ENCODE peak calls at places on chromosomes 2 and 18, in eight cellular contexts. T is heart left ventricle; G is adipocyte; Q is A549; X is HCT116; J is SJSA1; U is hepatocyte; M is CD8-positive, alpha-beta T cell. A is an unnamed sample.

GRCh38 chr2:171347158-171347557 is 86.6 kb downstream of the METTL8 start:
- DNase-seq in T (no peak), G (no peak), Q (no peak), X (no peak), J (peak; percentile 68), U (no peak), M (no peak), A (no peak)

GRCh38 chr2:175154670-175155082 is 13.3 kb downstream of the ATF2 start:
- DNase-seq in T (no peak), G (peak; percentile 44), Q (no peak), X (peak; percentile 3), J (peak; percentile 82), U (no peak), M (no peak), A (no peak)

GRCh38 chr18:78855188-78855587 is 124.4 kb upstream of the SALL3 start:
- DNase-seq in T (no peak), G (no peak), Q (no peak), X (no peak), J (no peak), U (no peak), M (no peak), A (no peak)

GRCh38 chr2:221420245-221420644 is 151.9 kb downstream of the EPHA4 start:
- DNase-seq in T (no peak), G (no peak), Q (no peak), X (no peak), J (no peak), U (no peak), M (no peak), A (no peak)

GRCh38 chr18:28050561-28050960 is 126.4 kb downstream of the CDH2 start:
- DNase-seq in T (no peak), G (peak; percentile 30), Q (no peak), X (no peak), J (no peak), U (no peak), M (no peak), A (no peak)

GRCh38 chr2:14678754-14679153 is 46.2 kb downstream of the LRATD1 start:
- DNase-seq in T (no peak), G (no peak), Q (no peak), X (no peak), J (no peak), U (no peak), M (no peak), A (no peak)

GRCh38 chr2:72148975-72149555 is 1.4 kb upstream of the CYP26B1 start:
- DNase-seq in T (no peak), G (peak; percentile 79), Q (no peak), X (no peak), J (peak; percentile 40), U (peak; percentile 75), M (no peak), A (peak; percentile 79)

GRCh38 chr2:9714630-9715214 is 83.9 kb upstream of the YWHAQ start:
- DNase-seq in T (no peak), G (no peak), Q (no peak), X (no peak), J (no peak), U (peak; percentile 61), M (no peak), A (no peak)

GRCh38 chr2:85527787-85528186 is 11.2 kb upstream of the MAT2A start:
- DNase-seq in T (no peak), G (no peak), Q (no peak), X (no peak), J (no peak), U (no peak), M (no peak), A (no peak)

GRCh38 chr2:233708942-233709341 is 3.8 kb upstream of the UGT1A5 start:
- DNase-seq in T (no peak), G (no peak), Q (no peak), X (no peak), J (no peak), U (no peak), M (no peak), A (no peak)

GRCh38 chr18:50955246-50955645 is 12.6 kb upstream of the ELAC1 start:
- DNase-seq in T (no peak), G (no peak), Q (no peak), X (no peak), J (no peak), U (no peak), M (no peak), A (no peak)

GRCh38 chr2:10170256-10170655 is 47.7 kb downstream of the RRM2 start:
- DNase-seq in T (no peak), G (peak; percentile 42), Q (no peak), X (no peak), J (peak; percentile 52), U (peak; percentile 16), M (no peak), A (peak; percentile 44)

GRCh38 chr18:76524900-76525698 is 30.1 kb upstream of the ZNF516 start:
- DNase-seq in T (no peak), G (peak; percentile 90), Q (peak; percentile 46), X (no peak), J (peak; percentile 34), U (peak; percentile 79), M (no peak), A (no peak)

GRCh38 chr18:71326826-71327225 is 1038.0 kb downstream of the SOCS6 start:
- DNase-seq in T (no peak), G (no peak), Q (no peak), X (no peak), J (no peak), U (no peak), M (no peak), A (no peak)

GRCh38 chr2:67135201-67135600 is 261.9 kb upstream of the ETAA1 start:
- DNase-seq in T (no peak), G (no peak), Q (no peak), X (no peak), J (no peak), U (no peak), M (no peak), A (no peak)

GRCh38 chr2:37671816-37672103 is 318 bp upstream of the CDC42EP3 start:
- DNase-seq in T (peak; percentile 37), G (no peak), Q (peak; percentile 67), X (no peak), J (no peak), U (no peak), M (no peak), A (no peak)

GRCh38 chr2:109736177-109736827 is 57.8 kb upstream of the RGPD5 start:
- DNase-seq in T (peak; percentile 54), G (peak; percentile 83), Q (peak; percentile 17), X (peak; percentile 62), J (peak; percentile 50), U (peak; percentile 69), M (no peak), A (peak; percentile 31)

GRCh38 chr2:176291768-176292393 is 22.6 kb downstream of the MTX2 start:
- DNase-seq in T (no peak), G (no peak), Q (no peak), X (no peak), J (no peak), U (no peak), M (no peak), A (no peak)

GRCh38 chr2:210072922-210073509 is 70.6 kb downstream of the RPE start:
- DNase-seq in T (no peak), G (peak; percentile 79), Q (peak; percentile 2), X (peak; percentile 35), J (peak; percentile 31), U (peak; percentile 29), M (no peak), A (no peak)

GRCh38 chr2:237711458-237712150 is 84.2 kb downstream of the LRRFIP1 start:
- DNase-seq in T (no peak), G (no peak), Q (no peak), X (no peak), J (no peak), U (no peak), M (no peak), A (no peak)
- H3K4me1 ChIP-seq in T (peaks cover 80% of the 10 kb centered on the region), G (peaks cover 11% of the 10 kb centered on the region), Q (peaks cover 10% of the 10 kb centered on the region), X (no peaks in the 10 kb centered on the region), J (peaks cover 36% of the 10 kb centered on the region), U (peaks cover 11% of the 10 kb centered on the region), M (peaks cover 29% of the 10 kb centered on the region), A (peaks cover 32% of the 10 kb centered on the region)

GRCh38 chr18:58234359-58234741 is 190.3 kb downstream of the NEDD4L start:
- DNase-seq in T (no peak), G (no peak), Q (no peak), X (no peak), J (no peak), U (no peak), M (no peak), A (no peak)

GRCh38 chr18:58231930-58232329 is 187.9 kb downstream of the NEDD4L start:
- DNase-seq in T (no peak), G (no peak), Q (peak; percentile 19), X (no peak), J (no peak), U (peak; percentile 64), M (no peak), A (no peak)

GRCh38 chr18:58235001-58235436 is 191.0 kb downstream of the NEDD4L start:
- DNase-seq in T (no peak), G (no peak), Q (no peak), X (no peak), J (no peak), U (peak; percentile 72), M (no peak), A (no peak)

GRCh38 chr18:58230438-58231179 is 186.6 kb downstream of the NEDD4L start:
- DNase-seq in T (no peak), G (no peak), Q (no peak), X (peak; percentile 54), J (peak; percentile 92), U (peak; percentile 53), M (no peak), A (no peak)

GRCh38 chr18:58232674-58233073 is 188.6 kb downstream of the NEDD4L start:
- DNase-seq in T (no peak), G (no peak), Q (no peak), X (no peak), J (no peak), U (no peak), M (no peak), A (no peak)
- H3K4me1 ChIP-seq in T (no peaks in the 10 kb centered on the region), G (peaks cover 6% of the 10 kb centered on the region), Q (peaks cover 53% of the 10 kb centered on the region), X (peaks cover 30% of the 10 kb centered on the region), J (peaks cover 61% of the 10 kb centered on the region), U (peaks cover 44% of the 10 kb centered on the region), M (no peaks in the 10 kb centered on the region), A (no peaks in the 10 kb centered on the region)

DNA sequence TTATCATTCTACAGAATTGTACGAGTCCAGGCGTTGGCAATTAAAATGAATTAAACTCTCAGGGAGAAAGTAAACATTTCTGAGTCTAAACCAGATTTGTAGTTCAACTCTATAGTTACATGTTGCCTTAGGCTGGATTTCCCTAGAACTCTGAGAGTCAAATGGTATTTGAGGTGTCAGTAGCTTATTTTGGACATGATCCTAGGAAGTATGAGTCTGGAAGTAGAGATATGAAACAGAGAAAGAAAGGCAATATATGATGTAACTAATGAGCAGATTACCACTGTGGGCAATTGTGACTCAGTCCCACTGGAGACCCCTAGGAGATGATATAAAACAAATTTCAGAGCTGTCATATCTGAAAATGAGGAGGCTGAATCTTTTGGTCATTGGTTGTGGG is 199.1 kb upstream of the UBE2E3 start:
- DNase-seq in T (no peak), G (peak; percentile 18), Q (no peak), X (no peak), J (no peak), U (no peak), M (no peak), A (no peak)
- H3K4me1 ChIP-seq in T (no peaks in the 10 kb centered on the region), G (peaks cover 4% of the 10 kb centered on the region), Q (no peaks in the 10 kb centered on the region), X (no peaks in the 10 kb centered on the region), J (no peaks in the 10 kb centered on the region), U (no peaks in the 10 kb centered on the region), M (no peaks in the 10 kb centered on the region), A (no peaks in the 10 kb centered on the region)

DNA sequence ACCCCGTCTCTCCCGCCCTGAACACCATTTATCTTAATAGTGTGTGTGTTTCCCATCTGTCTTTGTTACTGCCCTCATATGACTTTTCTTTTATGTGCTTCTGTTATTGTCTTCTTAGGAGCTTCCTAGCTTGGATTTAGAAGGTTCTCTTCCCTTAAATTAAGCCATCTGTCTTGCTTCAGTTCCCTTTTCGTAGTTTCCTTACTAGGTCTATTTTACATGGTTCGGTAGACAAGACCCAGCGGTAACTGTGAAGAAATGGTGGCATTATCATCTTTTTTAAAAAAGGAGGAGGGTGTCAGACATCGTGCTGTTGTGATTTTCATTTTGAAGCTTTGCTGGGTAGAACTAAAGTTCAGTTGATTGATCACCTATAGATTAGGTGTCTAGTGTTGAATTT is 10.3 kb downstream of the NCK2 start:
- DNase-seq in T (no peak), G (no peak), Q (no peak), X (no peak), J (no peak), U (no peak), M (no peak), A (no peak)
- H3K4me1 ChIP-seq in T (peaks cover 43% of the 10 kb centered on the region), G (no peaks in the 10 kb centered on the region), Q (no peaks in the 10 kb centered on the region), X (no peaks in the 10 kb centered on the region), J (peaks cover 12% of the 10 kb centered on the region), U (peaks cover 8% of the 10 kb centered on the region), M (peaks cover 95% of the 10 kb centered on the region), A (peaks cover 97% of the 10 kb centered on the region)